ENCODE peak calls at places on chromosome 12, in ten cellular contexts. T, P, G, Y, Q, H, I, M, Z and K are unnamed samples.
A peak's percentile ranks its signal among the peaks of the same experiment; 100 is the strongest.

GRCh38 chr12:15856097-15856982 is 25.8 kb upstream of the STRAP start:
- DNase-seq in T (peak; percentile 62), P (peak; percentile 38), G (no peak), Y (no peak), Q (no peak), H (peak; percentile 27), I (peak; percentile 29), M (no peak), Z (no peak), K (no peak)

GRCh38 chr12:113086249-113087164 is 30.0 kb downstream of the DTX1 start:
- DNase-seq in T (peak; percentile 57), P (no peak), G (no peak), Y (no peak), Q (no peak), H (no peak), I (no peak), M (no peak), Z (peak; percentile 8), K (no peak)

GRCh38 chr12:33794954-33795353 is 227.3 kb upstream of the ALG10 start:
- DNase-seq in T (no peak), P (no peak), G (no peak), Y (no peak), Q (no peak), H (no peak), I (no peak), M (no peak), Z (no peak), K (no peak)

GRCh38 chr12:132133952-132134652 is 10.0 kb downstream of the DDX51 start:
- DNase-seq in T (no peak), P (no peak), G (no peak), Y (no peak), Q (no peak), H (no peak), I (no peak), M (peak; percentile 30), Z (no peak), K (no peak)

GRCh38 chr12:123126294-123127144 is 24.4 kb downstream of the PITPNM2 start:
- DNase-seq in T (no peak), P (peak; percentile 92), G (peak; percentile 71), Y (peak; percentile 50), Q (no peak), H (no peak), I (no peak), M (no peak), Z (no peak), K (no peak)

GRCh38 chr12:103456006-103456405 is 39.8 kb downstream of the C12orf42 start:
- DNase-seq in T (no peak), P (no peak), G (no peak), Y (no peak), Q (no peak), H (no peak), I (no peak), M (no peak), Z (no peak), K (no peak)

GRCh38 chr12:104494816-104495158 is 38.0 kb downstream of the CHST11 start:
- DNase-seq in T (peak; percentile 48), P (no peak), G (no peak), Y (no peak), Q (no peak), H (no peak), I (no peak), M (no peak), Z (no peak), K (no peak)

GRCh38 chr12:64566122-64566521 is 44.2 kb upstream of the RASSF3 start:
- DNase-seq in T (no peak), P (no peak), G (no peak), Y (no peak), Q (no peak), H (no peak), I (no peak), M (no peak), Z (no peak), K (no peak)